ENCODE peak calls at places on chromosomes 11 and 22, in seven cellular contexts. N, J, X, T, U, V and B are unnamed samples.

GRCh38 chr22:33657670-33658069 is 262.6 kb downstream of the LARGE1 start:
- DNase-seq in N (no peak), J (no peak), X (no peak), T (no peak), U (no peak), V (no peak), B (no peak)

GRCh38 chr11:99766816-99767215 is 746.1 kb downstream of the CNTN5 start:
- DNase-seq in N (peak; percentile 16), J (no peak), X (no peak), T (no peak), U (no peak), V (no peak), B (no peak)

GRCh38 chr22:49161002-49161850 is 666.4 kb downstream of the BRD1 start:
- DNase-seq in N (no peak), J (no peak), X (no peak), T (peak; percentile 73), U (peak; percentile 80), V (no peak), B (no peak)

GRCh38 chr22:40512426-40513136 is 123.9 kb downstream of the MRTFA start:
- DNase-seq in N (peak; percentile 100), J (no peak), X (peak; percentile 99), T (no peak), U (no peak), V (no peak), B (no peak)

GRCh38 chr11:1933416-1934325 is 13.5 kb upstream of the MRPL23 start:
- DNase-seq in N (no peak), J (no peak), X (no peak), T (peak; percentile 79), U (peak; percentile 50), V (no peak), B (no peak)

GRCh38 chr11:108536783-108537182 is 38.6 kb upstream of the POGLUT3 start:
- DNase-seq in N (no peak), J (no peak), X (no peak), T (no peak), U (no peak), V (no peak), B (no peak)

GRCh38 chr11:87422566-87422965 is 384.8 kb downstream of the TMEM135 start:
- DNase-seq in N (no peak), J (no peak), X (peak; percentile 22), T (no peak), U (no peak), V (no peak), B (no peak)

GRCh38 chr11:8873966-8874365 is 37.0 kb upstream of the AKIP1 start:
- DNase-seq in N (peak; percentile 18), J (no peak), X (no peak), T (no peak), U (no peak), V (no peak), B (no peak)

GRCh38 chr11:72209101-72209500 is 7.5 kb upstream of the FOLR2 start:
- DNase-seq in N (no peak), J (no peak), X (no peak), T (no peak), U (no peak), V (no peak), B (no peak)